ENCODE peak calls at places on chromosome X, in eight cellular contexts. F is A549, T is kidney, W is lung, H is AG04449, E is tibial nerve, G is GM12864, J is astrocyte of the cerebellum. Y is an unnamed sample.

GRCh38 chrX:124641737-124642491 is 295.6 kb downstream of the SH2D1A start:
- DNase-seq in F (no peak), E (no peak), T (no peak), H (no peak), J (no peak), G (no peak), W (no peak), Y (no peak)

GRCh38 chrX:31314921-31315320 is 243.1 kb upstream of the FTHL17 start:
- DNase-seq in T (no peak), G (no peak), E (no peak), H (peak), W (no peak), F (no peak), J (peak), Y (peak)

GRCh38 chrX:74423289-74423985 is 2.1 kb downstream of the SLC16A2 start:
- DNase-seq in W (no peak), E (no peak), G (no peak), F (no peak), J (no peak), T (no peak), H (no peak), Y (no peak)

GRCh38 chrX:115709039-115709438 is 148.1 kb downstream of the PLS3 start:
- DNase-seq in F (no peak), H (no peak), T (no peak), E (no peak), J (no peak), G (no peak), W (no peak), Y (no peak)

GRCh38 chrX:41108684-41109205 is 23.5 kb downstream of the USP9X start:
- DNase-seq in J (no peak), W (no peak), T (no peak), G (no peak), H (no peak), F (no peak), E (no peak), Y (no peak)

GRCh38 chrX:20252392-20253231 is 14.1 kb downstream of the RPS6KA3 start:
- DNase-seq in F (peak), H (no peak), T (peak), G (no peak), W (peak), J (no peak), E (no peak), Y (peak)

GRCh38 chrX:152652467-152652866 is 14.8 kb downstream of the GABRQ start:
- DNase-seq in T (no peak), W (no peak), G (no peak), F (no peak), E (no peak), H (no peak), J (no peak), Y (no peak)

GRCh38 chrX:146186540-146186939 is 368.9 kb downstream of the SLITRK2 start:
- DNase-seq in E (no peak), J (no peak), G (no peak), W (no peak), T (no peak), F (no peak), H (no peak), Y (no peak)

GRCh38 chrX:39302838-39303237 is 501.6 kb downstream of the MID1IP1 start:
- DNase-seq in T (no peak), J (no peak), E (no peak), W (no peak), H (no peak), G (no peak), F (no peak), Y (no peak)

GRCh38 chrX:10697552-10697951 is 77.2 kb upstream of the MID1 start:
- DNase-seq in T (no peak), E (no peak), F (no peak), G (no peak), H (no peak), W (no peak), J (no peak), Y (no peak)

GRCh38 chrX:46582325-46582724 is 8.8 kb downstream of the CHST7 start:
- DNase-seq in W (no peak), H (no peak), T (no peak), G (no peak), F (no peak), J (no peak), E (no peak), Y (peak)

GRCh38 chrX:20531667-20532066 is 265.0 kb upstream of the RPS6KA3 start:
- DNase-seq in T (no peak), W (no peak), G (no peak), H (no peak), F (peak), E (no peak), J (no peak), Y (no peak)

GRCh38 chrX:19798423-19798822 is 89.0 kb downstream of the SH3KBP1 start:
- DNase-seq in F (no peak), H (no peak), J (no peak), E (no peak), W (no peak), T (no peak), G (no peak), Y (peak)

GRCh38 chrX:41475611-41476241 is 28.6 kb downstream of the NYX start:
- DNase-seq in E (no peak), J (no peak), H (no peak), T (no peak), F (no peak), W (no peak), G (no peak), Y (no peak)

GRCh38 chrX:373641-374471 is 12.9 kb downstream of the PPP2R3B start:
- DNase-seq in G (no peak), E (no peak), H (no peak), J (no peak), T (no peak), F (peak), W (no peak), Y (peak)

GRCh38 chrX:132423323-132423722 is 65.5 kb downstream of the MBNL3 start:
- DNase-seq in F (no peak), G (no peak), E (no peak), W (no peak), J (no peak), T (no peak), H (no peak), Y (no peak)

GRCh38 chrX:118745570-118745969 is 18.2 kb downstream of the IL13RA1 start:
- DNase-seq in H (no peak), W (no peak), F (no peak), E (no peak), T (no peak), G (no peak), J (no peak), Y (peak)

GRCh38 chrX:17405225-17405969 is 30.4 kb downstream of the NHS start:
- DNase-seq in T (no peak), J (no peak), H (no peak), W (no peak), G (no peak), E (no peak), F (peak), Y (peak)

GRCh38 chrX:9135901-9136510 is 102.1 kb upstream of the FAM9B start:
- DNase-seq in G (no peak), E (no peak), H (no peak), J (no peak), W (no peak), F (no peak), T (no peak), Y (peak)

GRCh38 chrX:154751121-154751668 is 318 bp upstream of the GAB3 start:
- DNase-seq in F (no peak), J (no peak), H (no peak), W (no peak), G (no peak), T (no peak), E (no peak), Y (no peak)

GRCh38 chrX:38150993-38151392 is 69.7 kb downstream of the SRPX start:
- DNase-seq in H (no peak), T (no peak), W (no peak), F (no peak), G (no peak), E (no peak), J (no peak), Y (no peak)

GRCh38 chrX:97310373-97310772 is 426.7 kb downstream of the RPA4 start:
- DNase-seq in J (peak), T (no peak), F (peak), H (no peak), W (no peak), E (no peak), G (no peak), Y (no peak)

GRCh38 chrX:129721870-129722269 is 16.9 kb upstream of the XPNPEP2 start:
- DNase-seq in E (no peak), F (no peak), G (no peak), W (no peak), T (no peak), H (no peak), J (no peak), Y (no peak)

GRCh38 chrX:20680998-20681397 is 414.3 kb upstream of the RPS6KA3 start:
- DNase-seq in F (peak), W (no peak), J (no peak), E (no peak), H (no peak), T (no peak), G (no peak), Y (peak)

GRCh38 chrX:39874202-39874816 is 223.4 kb downstream of the BCOR start:
- DNase-seq in F (no peak), J (no peak), G (peak), W (no peak), T (no peak), E (no peak), H (no peak), Y (no peak)

GRCh38 chrX:36803151-36803550 is 205.0 kb upstream of the FAM47C start:
- DNase-seq in F (no peak), J (no peak), T (no peak), H (no peak), E (no peak), G (no peak), W (no peak), Y (no peak)

GRCh38 chrX:150362599-150363481 is at the start of gene MAMLD1:
- DNase-seq in E (peak), F (peak), G (no peak), J (no peak), T (peak), W (peak), H (no peak), Y (peak)

GRCh38 chrX:106802388-106803275 is at the start of gene TBC1D8B:
- DNase-seq in H (peak), W (peak), E (peak), G (peak), F (peak), T (peak), J (peak), Y (peak)

GRCh38 chrX:36974896-36975295 is 33.3 kb upstream of the FAM47C start:
- DNase-seq in W (no peak), J (no peak), T (no peak), F (no peak), E (no peak), G (no peak), H (no peak), Y (no peak)

DNA sequence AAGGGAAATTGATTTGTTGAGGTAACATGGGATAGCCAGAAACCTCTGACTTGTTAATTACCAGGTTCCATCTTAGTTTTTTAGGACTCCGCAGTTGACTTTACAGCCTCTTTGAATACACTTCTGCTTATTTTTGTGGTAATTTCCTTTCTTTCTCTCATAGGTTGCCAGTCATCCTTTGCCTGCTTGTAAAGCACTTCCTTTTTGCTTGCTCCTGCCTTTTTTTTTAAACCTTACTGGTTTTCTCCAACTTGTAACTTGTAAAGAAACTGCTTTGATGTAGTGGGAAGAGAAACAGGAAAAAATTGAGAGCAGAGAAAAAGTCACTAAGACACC is 2.6 kb downstream of the PGK1 start:
- DNase-seq in H (no peak), T (no peak), E (no peak), W (no peak), F (no peak), J (no peak), G (no peak), Y (no peak)
- H3K4me3 ChIP-seq in H (peak), T (peak), E (no peak), W (no peak), F (no peak), J (no peak), G (peak), Y (no peak)

GRCh38 chrX:78593701-78594100 is 65.4 kb downstream of the RTL3 start:
- DNase-seq in G (no peak), H (no peak), E (no peak), T (no peak), J (no peak), W (no peak), F (no peak), Y (no peak)

GRCh38 chrX:78592030-78592429 is 67.1 kb downstream of the RTL3 start:
- DNase-seq in F (no peak), T (no peak), J (no peak), W (no peak), E (no peak), G (no peak), H (no peak), Y (no peak)

GRCh38 chrX:78595901-78596502 is 63.1 kb downstream of the RTL3 start:
- DNase-seq in W (no peak), F (peak), H (no peak), J (no peak), E (no peak), T (no peak), G (no peak), Y (peak)
- TF ChIP-seq CTCF in W (no peak), F (no peak), H (peak), J (no peak), E (no peak), T (no peak), G (peak), Y (peak)

GRCh38 chrX:15151267-15152196 is 118.4 kb downstream of the ASB9 start:
- DNase-seq in E (no peak), H (no peak), G (no peak), T (no peak), J (no peak), W (no peak), F (no peak), Y (no peak)
- H3K4me3 ChIP-seq in E (no peak), H (no peak), G (no peak), T (no peak), J (no peak), W (no peak), F (no peak), Y (no peak)

GRCh38 chrX:104117753-104118152 is 5.4 kb downstream of the ZCCHC18 start:
- DNase-seq in G (no peak), W (no peak), H (no peak), F (no peak), J (no peak), E (no peak), T (no peak), Y (no peak)

GRCh38 chrX:104118765-104119164 is 6.4 kb downstream of the ZCCHC18 start:
- DNase-seq in T (no peak), G (no peak), J (no peak), E (no peak), H (no peak), W (no peak), F (no peak), Y (no peak)

GRCh38 chrX:104108955-104109354 is 3.4 kb upstream of the ZCCHC18 start:
- DNase-seq in J (no peak), W (no peak), H (no peak), G (no peak), F (no peak), T (no peak), E (no peak), Y (no peak)

GRCh38 chrX:104112326-104112951 is at the start of gene ZCCHC18:
- DNase-seq in G (no peak), E (no peak), H (no peak), F (peak), T (peak), W (no peak), J (peak), Y (peak)

DNA sequence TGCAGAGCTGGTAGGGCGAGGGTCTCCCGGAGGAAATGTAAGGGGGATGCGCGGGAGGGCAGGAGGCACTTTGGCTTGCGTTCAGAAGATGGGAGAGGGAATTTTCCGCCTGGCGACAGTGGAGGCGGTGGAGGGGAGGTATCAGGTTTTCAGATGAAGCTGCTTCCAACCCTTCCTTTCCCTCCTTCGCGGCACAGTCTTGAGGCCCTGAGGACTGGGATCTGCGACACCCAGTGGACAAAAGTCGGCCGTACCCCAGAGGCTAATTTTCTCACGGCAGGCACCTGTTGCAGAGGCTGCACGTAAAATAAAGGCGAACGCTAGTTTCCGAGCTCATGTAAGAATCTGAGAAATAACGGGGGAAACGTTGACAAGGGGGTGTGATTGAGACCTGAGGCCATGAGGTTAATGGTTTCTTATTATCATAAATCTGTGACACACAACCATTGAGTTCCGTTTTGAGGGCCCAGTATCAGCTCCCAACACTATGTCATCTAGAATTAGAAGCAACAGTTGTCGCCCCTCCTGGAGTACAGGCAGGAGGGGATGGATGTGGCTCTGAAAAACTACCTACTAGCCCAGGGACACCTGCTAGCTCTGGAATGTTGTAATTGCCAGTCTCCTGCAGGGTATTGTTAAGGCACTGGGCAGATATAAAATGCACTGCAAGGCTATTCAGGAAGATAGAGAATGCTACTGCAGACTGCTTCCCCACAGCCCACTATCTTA is 1.1 kb downstream of the ZCCHC18 start:
- DNase-seq in G (no peak), W (peak), T (peak), H (no peak), F (peak), J (peak), E (peak), Y (peak)
- TF ChIP-seq CTCF in G (peak), W (peak), T (peak), H (peak), F (peak), J (peak), E (peak), Y (peak)

GRCh38 chrX:70479970-70480659 is 35.5 kb downstream of the DLG3 start:
- DNase-seq in T (no peak), E (no peak), F (peak), W (no peak), G (no peak), J (no peak), H (no peak), Y (peak)
- H3K4me3 ChIP-seq in T (no peak), E (no peak), F (no peak), W (no peak), G (no peak), J (no peak), H (no peak), Y (no peak)

GRCh38 chrX:45324941-45325340 is 124.3 kb upstream of the DIPK2B start:
- DNase-seq in W (no peak), J (no peak), F (no peak), E (no peak), H (peak), G (no peak), T (no peak), Y (peak)

GRCh38 chrX:45322820-45323219 is 122.1 kb upstream of the DIPK2B start:
- DNase-seq in W (no peak), T (no peak), G (no peak), H (peak), J (no peak), F (peak), E (no peak), Y (peak)

GRCh38 chrX:45323387-45323786 is 122.7 kb upstream of the DIPK2B start:
- DNase-seq in E (no peak), W (no peak), F (no peak), J (no peak), G (no peak), T (no peak), H (no peak), Y (no peak)

GRCh38 chrX:45320191-45320590 is 119.5 kb upstream of the DIPK2B start:
- DNase-seq in F (no peak), H (no peak), J (no peak), T (no peak), E (no peak), W (no peak), G (no peak), Y (peak)

GRCh38 chrX:45322382-45322781 is 121.7 kb upstream of the DIPK2B start:
- DNase-seq in E (peak), W (peak), G (no peak), H (peak), T (no peak), F (peak), J (peak), Y (peak)
- TF ChIP-seq CTCF in E (peak), W (peak), G (no peak), H (peak), T (peak), F (peak), J (peak), Y (peak)

GRCh38 chrX:140504371-140505324 is at the start of gene SOX3:
- DNase-seq in H (no peak), E (no peak), W (no peak), G (no peak), F (no peak), T (peak), J (no peak), Y (peak)
- H3K4me3 ChIP-seq in H (peak), E (peak), W (no peak), G (no peak), F (peak), T (no peak), J (peak), Y (no peak)

DNA sequence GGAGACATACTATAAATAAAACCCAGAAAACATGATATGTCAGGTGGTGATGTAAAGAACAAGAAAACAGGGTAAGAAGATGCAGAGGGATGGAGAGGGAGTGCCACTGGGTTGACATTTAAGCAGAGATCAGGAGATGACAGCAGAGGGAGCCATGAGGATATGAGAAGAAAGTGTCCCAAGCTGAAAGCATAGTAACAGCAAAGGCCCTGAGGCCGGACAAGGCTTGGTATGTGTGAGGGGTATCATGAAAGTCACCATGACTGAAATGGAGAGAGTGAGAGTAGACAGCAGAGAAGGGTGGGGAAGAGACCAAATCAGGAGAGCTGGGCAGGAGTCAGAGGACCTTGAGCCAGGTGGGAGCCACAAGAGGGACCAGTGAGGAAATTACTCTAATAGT is 3.4 kb downstream of the GPKOW start:
- DNase-seq in H (no peak), W (no peak), J (no peak), E (no peak), G (no peak), F (peak), T (no peak), Y (no peak)
- TF ChIP-seq CTCF in H (no peak), W (no peak), J (no peak), E (no peak), G (no peak), F (peak), T (no peak), Y (no peak)

DNA sequence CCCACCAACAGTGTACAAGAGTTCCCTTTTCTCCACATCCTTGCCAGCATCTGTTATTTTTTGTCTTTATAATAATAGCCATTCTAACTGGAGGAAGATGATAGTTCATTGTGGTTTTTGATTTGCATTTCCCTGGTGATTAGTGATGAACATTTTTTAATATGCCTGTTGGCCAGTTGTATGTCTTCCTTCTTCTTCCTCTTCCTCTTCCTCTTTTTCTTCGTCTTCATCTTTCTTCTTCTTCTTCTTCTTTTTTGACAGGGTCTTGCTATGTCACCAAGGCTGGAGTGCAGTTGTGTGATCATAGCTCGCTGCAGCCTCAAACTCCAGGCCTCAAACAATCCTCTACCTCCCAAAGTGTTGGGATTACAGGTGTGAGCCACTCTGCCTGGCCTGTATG is 87.4 kb downstream of the CCDC160 start:
- DNase-seq in E (no peak), W (no peak), F (no peak), T (no peak), J (no peak), H (no peak), G (no peak), Y (no peak)
- H3K4me3 ChIP-seq in E (no peak), W (no peak), F (no peak), T (no peak), J (no peak), H (no peak), G (no peak), Y (no peak)

Y was measured in cardiac fibroblast.